ENCODE peak calls at places on chromosome 12, in nine cellular contexts. V is GM20000; B is HS-27A; G is MV-4-11; A is cardiac fibroblast; D is sigmoid colon; O is lower leg skin; N is stimulated activated CD4-positive, alpha-beta T cell treated with anti-CD3 and anti-CD28 coated beads, Interleukin-2, amount 100 ng/mL, for 24 hours; U is posterior vena cava. S is an unnamed sample.

GRCh38 chr12:32139064-32139421 is 32.4 kb downstream of the BICD1 start:
- DNase-seq in V (peak; percentile 67), B (no peak), G (peak; percentile 87), A (peak; percentile 62), D (no peak), O (no peak), N (peak; percentile 28), U (no peak), S (peak; percentile 53)

GRCh38 chr12:57744194-57744776 is 554 bp upstream of the TSPAN31 start:
- DNase-seq in V (peak; percentile 80), B (peak; percentile 54), G (no peak), A (peak; percentile 87), D (peak; percentile 93), O (peak; percentile 94), N (peak; percentile 78), U (peak; percentile 95), S (peak; percentile 84)

GRCh38 chr12:69405466-69405865 is 45.9 kb downstream of the YEATS4 start:
- DNase-seq in V (no peak), B (peak; percentile 93), G (no peak), A (peak; percentile 92), D (no peak), O (no peak), N (no peak), U (peak; percentile 83), S (no peak)

GRCh38 chr12:8823565-8824300 is 1.3 kb downstream of the A2ML1 start:
- DNase-seq in V (no peak), B (no peak), G (no peak), A (peak; percentile 52), D (no peak), O (no peak), N (no peak), U (no peak), S (no peak)

GRCh38 chr12:108305520-108305919 is 33.6 kb downstream of the CMKLR1 start:
- DNase-seq in V (no peak), B (peak; percentile 85), G (peak; percentile 62), A (peak; percentile 75), D (peak; percentile 97), O (peak; percentile 98), N (peak; percentile 20), U (peak; percentile 97), S (no peak)

GRCh38 chr12:131282292-131283080 is 328.8 kb downstream of the ADGRD1 start:
- DNase-seq in V (no peak), B (no peak), G (no peak), A (no peak), D (peak; percentile 50), O (peak; percentile 81), N (no peak), U (peak; percentile 56), S (no peak)

GRCh38 chr12:6063379-6063735 is 61.1 kb downstream of the VWF start:
- DNase-seq in V (no peak), B (no peak), G (no peak), A (no peak), D (no peak), O (no peak), N (no peak), U (no peak), S (no peak)

GRCh38 chr12:55745361-55746146 is 2.6 kb downstream of the GDF11 start:
- DNase-seq in V (peak; percentile 38), B (no peak), G (no peak), A (peak; percentile 73), D (peak; percentile 71), O (no peak), N (no peak), U (peak; percentile 60), S (no peak)

GRCh38 chr12:38898001-38898684 is 7.2 kb downstream of the CPNE8 start:
- DNase-seq in V (no peak), B (no peak), G (no peak), A (no peak), D (no peak), O (no peak), N (no peak), U (no peak), S (no peak)

GRCh38 chr12:94601972-94602517 is 48.3 kb downstream of the TMCC3 start:
- DNase-seq in V (no peak), B (no peak), G (no peak), A (no peak), D (no peak), O (no peak), N (no peak), U (no peak), S (no peak)

GRCh38 chr12:41264281-41264680 is 76.2 kb downstream of the PDZRN4 start:
- DNase-seq in V (no peak), B (no peak), G (peak; percentile 7), A (peak; percentile 7), D (no peak), O (no peak), N (no peak), U (no peak), S (no peak)

GRCh38 chr12:57606399-57606798 is 1.8 kb downstream of the DTX3 start:
- DNase-seq in V (no peak), B (no peak), G (no peak), A (no peak), D (no peak), O (no peak), N (no peak), U (no peak), S (no peak)

GRCh38 chr12:966715-967114 is 17.2 kb upstream of the RAD52 start:
- DNase-seq in V (no peak), B (no peak), G (peak; percentile 74), A (no peak), D (no peak), O (no peak), N (no peak), U (no peak), S (no peak)

GRCh38 chr12:121326996-121327674 is 25.1 kb downstream of the ANAPC5 start:
- DNase-seq in V (no peak), B (no peak), G (no peak), A (no peak), D (no peak), O (no peak), N (no peak), U (no peak), S (no peak)

GRCh38 chr12:30152705-30153104 is 369.0 kb upstream of the TMTC1 start:
- DNase-seq in V (no peak), B (no peak), G (no peak), A (no peak), D (no peak), O (no peak), N (no peak), U (no peak), S (no peak)

GRCh38 chr12:52740591-52740990 is 36.6 kb downstream of the KRT76 start:
- DNase-seq in V (no peak), B (no peak), G (no peak), A (peak; percentile 36), D (no peak), O (no peak), N (no peak), U (no peak), S (no peak)

GRCh38 chr12:5088586-5089264 is 45.0 kb downstream of the KCNA5 start:
- DNase-seq in V (no peak), B (peak; percentile 92), G (no peak), A (peak; percentile 78), D (no peak), O (no peak), N (no peak), U (no peak), S (no peak)

GRCh38 chr12:25100738-25101445 is 94.1 kb downstream of the DNAI7 start:
- DNase-seq in V (peak; percentile 11), B (no peak), G (peak; percentile 51), A (no peak), D (no peak), O (no peak), N (no peak), U (no peak), S (no peak)

GRCh38 chr12:49335118-49335954 is 1.7 kb downstream of the C1QL4 start:
- DNase-seq in V (peak; percentile 34), B (no peak), G (no peak), A (no peak), D (peak; percentile 42), O (no peak), N (no peak), U (peak; percentile 48), S (no peak)

GRCh38 chr12:953776-954175 is 4.3 kb upstream of the RAD52 start:
- DNase-seq in V (no peak), B (peak; percentile 82), G (no peak), A (peak; percentile 41), D (no peak), O (no peak), N (no peak), U (no peak), S (no peak)

GRCh38 chr12:30978639-30979038 is 52.1 kb downstream of the TSPAN11 start:
- DNase-seq in V (no peak), B (no peak), G (no peak), A (no peak), D (peak; percentile 88), O (no peak), N (no peak), U (no peak), S (no peak)

GRCh38 chr12:70283232-70283631 is 40.0 kb downstream of the CNOT2 start:
- DNase-seq in V (no peak), B (no peak), G (no peak), A (no peak), D (no peak), O (no peak), N (no peak), U (no peak), S (no peak)

GRCh38 chr12:98754095-98754494 is 109.0 kb downstream of the APAF1 start:
- DNase-seq in V (peak; percentile 87), B (no peak), G (no peak), A (peak; percentile 6), D (no peak), O (no peak), N (peak; percentile 27), U (no peak), S (no peak)

GRCh38 chr12:46942579-46942978 is 116.8 kb upstream of the SLC38A4 start:
- DNase-seq in V (no peak), B (peak; percentile 85), G (no peak), A (no peak), D (no peak), O (no peak), N (no peak), U (no peak), S (no peak)

GRCh38 chr12:121005346-121005815 is 10.9 kb downstream of the C12orf43 start:
- DNase-seq in V (peak; percentile 63), B (no peak), G (peak; percentile 43), A (peak; percentile 54), D (no peak), O (no peak), N (peak; percentile 55), U (no peak), S (peak; percentile 62)

GRCh38 chr12:107522692-107523477 is 162.7 kb upstream of the PWP1 start:
- DNase-seq in V (no peak), B (no peak), G (no peak), A (no peak), D (no peak), O (peak; percentile 60), N (no peak), U (no peak), S (no peak)

GRCh38 chr12:78584695-78585094 is 279.9 kb upstream of the SYT1 start:
- DNase-seq in V (no peak), B (no peak), G (no peak), A (peak; percentile 6), D (no peak), O (no peak), N (no peak), U (no peak), S (no peak)

GRCh38 chr12:124525455-124525854 is 42.0 kb downstream of the NCOR2 start:
- DNase-seq in V (no peak), B (no peak), G (no peak), A (no peak), D (no peak), O (no peak), N (no peak), U (no peak), S (no peak)

GRCh38 chr12:92735131-92735721 is 32.4 kb downstream of the PLEKHG7 start:
- DNase-seq in V (no peak), B (no peak), G (peak; percentile 65), A (peak; percentile 98), D (no peak), O (no peak), N (no peak), U (no peak), S (no peak)

GRCh38 chr12:120720234-120720968 is 5.2 kb upstream of the ACADS start:
- DNase-seq in V (no peak), B (no peak), G (peak; percentile 43), A (peak; percentile 85), D (peak; percentile 73), O (no peak), N (no peak), U (no peak), S (no peak)

GRCh38 chr12:48542300-48542928 is 17.0 kb downstream of the OR8S1 start:
- DNase-seq in V (peak; percentile 42), B (no peak), G (no peak), A (peak; percentile 18), D (no peak), O (no peak), N (peak; percentile 61), U (no peak), S (peak; percentile 61)